ENCODE peak calls at places on chromosomes 13 and 19, in six cellular contexts. One of them, this sample, is unnamed.

GRCh38 chr19:50555447-50556235 is 12.6 kb downstream of the LRRC4B start:
- DNase-seq in HepG2: no peak
- DNase-seq in K562: peak
- DNase-seq in GM12878: no peak
- DNase-seq in HEK293T: peak
- DNase-seq in A549: no peak
- DNase-seq in this sample: no peak

GRCh38 chr19:55304980-55305379 is 20.2 kb downstream of the TMEM150B start:
- DNase-seq in A549: no peak
- DNase-seq in GM12878: no peak
- DNase-seq in K562: peak
- DNase-seq in HepG2: no peak
- DNase-seq in HEK293T: no peak
- DNase-seq in this sample: no peak

GRCh38 chr19:10207026-10207425 is 12.3 kb upstream of the DNMT1 start:
- DNase-seq in K562: no peak
- DNase-seq in GM12878: no peak
- DNase-seq in HEK293T: no peak
- DNase-seq in HepG2: no peak
- DNase-seq in A549: no peak
- DNase-seq in this sample: no peak

GRCh38 chr19:15869109-15869555 is 28.7 kb downstream of the CYP4F2 start:
- DNase-seq in A549: peak
- DNase-seq in HepG2: peak
- DNase-seq in GM12878: no peak
- DNase-seq in HEK293T: peak
- DNase-seq in K562: peak
- DNase-seq in this sample: no peak

GRCh38 chr19:55345818-55346724 is 6.4 kb downstream of the KMT5C start:
- DNase-seq in GM12878: no peak
- DNase-seq in K562: peak
- DNase-seq in HepG2: no peak
- DNase-seq in HEK293T: no peak
- DNase-seq in A549: no peak
- DNase-seq in this sample: no peak

GRCh38 chr13:113671066-113672001 is 4.3 kb downstream of the GRK1 start:
- DNase-seq in HepG2: no peak
- DNase-seq in GM12878: no peak
- DNase-seq in A549: no peak
- DNase-seq in HEK293T: no peak
- DNase-seq in K562: no peak
- DNase-seq in this sample: no peak

GRCh38 chr19:37692956-37693660 is 26.5 kb downstream of the ZNF607 start:
- DNase-seq in HepG2: peak
- DNase-seq in A549: no peak
- DNase-seq in K562: no peak
- DNase-seq in GM12878: no peak
- DNase-seq in HEK293T: no peak
- DNase-seq in this sample: no peak

GRCh38 chr13:49772828-49773227 is 19.7 kb downstream of the KPNA3 start:
- DNase-seq in GM12878: no peak
- DNase-seq in K562: no peak
- DNase-seq in A549: no peak
- DNase-seq in HepG2: no peak
- DNase-seq in HEK293T: no peak
- DNase-seq in this sample: no peak

GRCh38 chr19:7673995-7674667 is 2.8 kb upstream of the MCEMP1 start:
- DNase-seq in A549: peak
- DNase-seq in HepG2: peak
- DNase-seq in HEK293T: peak
- DNase-seq in K562: peak
- DNase-seq in GM12878: no peak
- DNase-seq in this sample: peak

GRCh38 chr19:12794196-12794921 is 3.1 kb downstream of the JUNB start:
- DNase-seq in HepG2: no peak
- DNase-seq in A549: no peak
- DNase-seq in HEK293T: no peak
- DNase-seq in GM12878: no peak
- DNase-seq in K562: no peak
- DNase-seq in this sample: peak

GRCh38 chr19:12791345-12792047 is at the start of gene JUNB:
- DNase-seq in HepG2: peak
- DNase-seq in K562: peak
- DNase-seq in A549: peak
- DNase-seq in HEK293T: peak
- DNase-seq in GM12878: peak
- DNase-seq in this sample: peak

GRCh38 chr19:12793290-12794195 is 2.3 kb downstream of the JUNB start:
- DNase-seq in HepG2: peak
- DNase-seq in GM12878: peak
- DNase-seq in K562: peak
- DNase-seq in HEK293T: peak
- DNase-seq in A549: peak
- DNase-seq in this sample: peak

GRCh38 chr19:12792048-12792852 is 964 bp downstream of the JUNB start:
- DNase-seq in K562: peak
- DNase-seq in HEK293T: no peak
- DNase-seq in A549: no peak
- DNase-seq in HepG2: peak
- DNase-seq in GM12878: no peak
- DNase-seq in this sample: peak

DNA sequence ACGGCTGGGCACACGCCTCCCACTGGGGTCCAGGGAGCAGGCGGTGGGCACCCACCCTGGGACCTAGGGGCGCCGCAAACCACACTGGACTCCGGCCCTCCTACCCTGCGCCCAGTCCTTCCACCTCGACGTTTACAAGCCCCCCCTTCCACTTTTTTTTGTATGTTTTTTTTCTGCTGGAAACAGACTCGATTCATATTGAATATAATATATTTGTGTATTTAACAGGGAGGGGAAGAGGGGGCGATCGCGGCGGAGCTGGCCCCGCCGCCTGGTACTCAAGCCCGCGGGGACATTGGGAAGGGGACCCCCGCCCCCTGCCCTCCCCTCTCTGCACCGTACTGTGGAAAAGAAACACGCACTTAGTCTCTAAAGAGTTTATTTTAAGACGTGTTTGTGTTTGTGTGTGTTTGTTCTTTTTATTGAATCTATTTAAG is 1.6 kb downstream of the JUNB start:
- DNase-seq in HepG2: no peak
- DNase-seq in HEK293T: no peak
- DNase-seq in K562: no peak
- DNase-seq in A549: no peak
- DNase-seq in GM12878: no peak
- DNase-seq in this sample: no peak
- TF ChIP-seq BHLHE40 in HepG2: no peak
- TF ChIP-seq BHLHE40 in HEK293T: no peak
- TF ChIP-seq BHLHE40 in K562: no peak
- TF ChIP-seq BHLHE40 in A549: no peak
- TF ChIP-seq BHLHE40 in GM12878: no peak
- TF ChIP-seq BHLHE40 in this sample: no peak

DNA sequence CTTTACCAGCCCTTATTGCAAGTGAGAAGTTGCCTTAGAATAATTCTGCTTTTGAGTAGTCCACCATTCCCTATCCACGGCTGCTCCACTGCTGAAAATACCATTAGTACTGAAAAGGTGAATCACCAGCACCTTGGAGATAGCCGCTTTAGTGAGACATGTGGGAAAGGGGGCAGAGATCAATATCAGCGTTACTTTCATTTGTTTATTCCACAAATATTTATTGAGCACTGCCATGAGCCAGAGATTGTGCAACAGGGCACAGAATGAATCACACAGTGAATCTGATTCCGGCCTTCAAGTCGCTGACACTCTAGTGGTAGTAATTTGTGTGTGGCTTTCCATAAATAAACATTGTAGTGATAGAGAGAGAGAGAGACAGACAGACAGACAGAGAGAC is 31.5 kb upstream of the MYO16 start:
- DNase-seq in K562: no peak
- DNase-seq in GM12878: no peak
- DNase-seq in A549: no peak
- DNase-seq in HepG2: peak
- DNase-seq in HEK293T: no peak
- DNase-seq in this sample: no peak
- TF ChIP-seq BHLHE40 in K562: no peak
- TF ChIP-seq BHLHE40 in GM12878: no peak
- TF ChIP-seq BHLHE40 in A549: no peak
- TF ChIP-seq BHLHE40 in HepG2: no peak
- TF ChIP-seq BHLHE40 in HEK293T: no peak
- TF ChIP-seq BHLHE40 in this sample: no peak

GRCh38 chr19:41588497-41589209 is 12.7 kb downstream of the CEACAM21 start:
- DNase-seq in HEK293T: peak
- DNase-seq in HepG2: peak
- DNase-seq in K562: peak
- DNase-seq in GM12878: no peak
- DNase-seq in A549: peak
- DNase-seq in this sample: peak
- TF ChIP-seq BHLHE40 in HEK293T: no peak
- TF ChIP-seq BHLHE40 in HepG2: no peak
- TF ChIP-seq BHLHE40 in K562: no peak
- TF ChIP-seq BHLHE40 in GM12878: no peak
- TF ChIP-seq BHLHE40 in A549: no peak
- TF ChIP-seq BHLHE40 in this sample: no peak

GRCh38 chr19:14843587-14843986 is 5.1 kb downstream of the OR7A10 start:
- DNase-seq in GM12878: no peak
- DNase-seq in HEK293T: no peak
- DNase-seq in A549: no peak
- DNase-seq in HepG2: no peak
- DNase-seq in K562: no peak
- DNase-seq in this sample: no peak
- TF ChIP-seq BHLHE40 in GM12878: no peak
- TF ChIP-seq BHLHE40 in HEK293T: no peak
- TF ChIP-seq BHLHE40 in A549: no peak
- TF ChIP-seq BHLHE40 in HepG2: no peak
- TF ChIP-seq BHLHE40 in K562: no peak
- TF ChIP-seq BHLHE40 in this sample: no peak

DNA sequence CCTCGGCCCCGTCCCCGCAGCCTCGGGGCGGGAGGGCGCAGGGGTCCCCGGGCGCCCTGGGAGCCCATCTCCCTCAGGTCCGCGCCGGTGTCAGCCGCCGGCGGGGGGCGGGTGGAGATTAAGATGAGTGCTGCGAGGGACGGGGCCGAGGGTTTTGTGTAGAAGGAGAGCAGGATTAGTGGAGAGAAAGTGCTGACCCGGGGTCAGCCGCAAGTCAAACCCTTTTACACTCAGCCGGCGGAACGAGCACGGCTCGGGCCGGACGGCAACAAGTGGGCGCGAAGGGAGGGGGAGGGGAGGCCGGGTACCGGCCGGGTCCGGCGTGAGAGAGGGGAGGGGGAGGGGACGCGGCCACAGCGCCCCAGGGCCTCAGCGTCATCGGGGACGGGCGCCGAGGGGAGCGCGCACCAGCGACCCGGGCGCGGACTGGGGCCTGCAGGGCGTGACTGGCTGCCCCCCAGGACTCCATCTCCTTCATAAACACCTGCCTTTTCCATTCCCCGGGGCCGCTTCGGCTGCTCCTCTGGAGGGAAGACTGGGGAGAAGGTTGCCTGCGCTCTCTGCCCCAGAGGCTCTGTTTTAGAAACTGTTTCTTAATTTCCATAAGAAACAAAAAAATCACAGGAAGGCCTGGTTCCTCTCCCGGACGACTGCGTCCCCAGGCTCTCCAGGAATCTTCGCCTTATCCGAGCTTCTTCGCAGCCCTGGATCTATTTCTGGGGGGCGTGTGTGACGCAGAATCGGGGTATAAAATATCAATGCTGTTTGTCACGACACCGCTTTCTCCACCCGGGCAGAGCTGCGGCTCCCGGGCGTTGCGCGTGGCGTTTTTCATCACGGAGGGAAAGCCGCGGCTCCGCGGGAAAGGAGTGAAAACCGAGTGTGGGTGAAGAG is 6.5 kb downstream of the SOX1 start:
- DNase-seq in GM12878: no peak
- DNase-seq in HepG2: no peak
- DNase-seq in HEK293T: peak
- DNase-seq in A549: no peak
- DNase-seq in K562: no peak
- DNase-seq in this sample: no peak
- TF ChIP-seq BHLHE40 in GM12878: no peak
- TF ChIP-seq BHLHE40 in HepG2: no peak
- TF ChIP-seq BHLHE40 in HEK293T: no peak
- TF ChIP-seq BHLHE40 in A549: no peak
- TF ChIP-seq BHLHE40 in K562: no peak
- TF ChIP-seq BHLHE40 in this sample: no peak

GRCh38 chr19:3609779-3610719 is 3.4 kb upstream of the TBXA2R start:
- DNase-seq in HEK293T: no peak
- DNase-seq in K562: no peak
- DNase-seq in HepG2: no peak
- DNase-seq in GM12878: no peak
- DNase-seq in A549: no peak
- DNase-seq in this sample: no peak
- TF ChIP-seq BHLHE40 in HEK293T: no peak
- TF ChIP-seq BHLHE40 in K562: no peak
- TF ChIP-seq BHLHE40 in HepG2: no peak
- TF ChIP-seq BHLHE40 in GM12878: no peak
- TF ChIP-seq BHLHE40 in A549: no peak
- TF ChIP-seq BHLHE40 in this sample: no peak

This sample was measured in IMR-90.